ENCODE peak calls at places on chromosomes 5 and 9, in four cellular contexts. P is dorsolateral prefrontal cortex, K is Peyer's patch, X is HepG2. Z is an unnamed sample.

GRCh38 chr5:91329273-91329672 is 53.8 kb downstream of the ARRDC3 start:
- DNase-seq in X (no peak), P (no peak), K (no peak), Z (no peak)

GRCh38 chr5:72210913-72211670 is 103.8 kb downstream of the MAP1B start:
- DNase-seq in X (peak; percentile 44), P (peak; percentile 33), K (no peak), Z (peak; percentile 68)

GRCh38 chr9:119044801-119045200 is 324.4 kb downstream of the BRINP1 start:
- DNase-seq in P (no peak), K (no peak), X (no peak), Z (no peak)

GRCh38 chr9:113616716-113617496 is 153.4 kb downstream of the RGS3 start:
- DNase-seq in X (no peak), P (no peak), K (peak; percentile 27), Z (no peak)

GRCh38 chr5:147461915-147462314 is 48.0 kb downstream of the DPYSL3 start:
- DNase-seq in X (no peak), P (no peak), K (no peak), Z (no peak)

GRCh38 chr5:180370861-180371641 is 17.9 kb upstream of the GFPT2 start:
- DNase-seq in X (no peak), P (peak; percentile 36), K (no peak), Z (no peak)

GRCh38 chr9:121107881-121108280 is 33.1 kb downstream of the CNTRL start:
- DNase-seq in X (no peak), K (no peak), P (no peak), Z (no peak)

GRCh38 chr5:89342106-89342876 is 459.3 kb upstream of the MEF2C start:
- DNase-seq in P (peak; percentile 9), X (no peak), K (no peak), Z (no peak)

GRCh38 chr9:134983094-134983493 is 65.4 kb upstream of the FCN1 start:
- DNase-seq in X (no peak), P (no peak), K (peak; percentile 44), Z (peak; percentile 30)

GRCh38 chr9:27377147-27377807 is 80.3 kb upstream of the EQTN start:
- DNase-seq in K (no peak), P (no peak), X (no peak), Z (no peak)

GRCh38 chr9:134775552-134775951 is 105.1 kb upstream of the FCN2 start:
- DNase-seq in P (no peak), X (no peak), K (no peak), Z (no peak)

GRCh38 chr5:73617510-73618279 is 8.3 kb upstream of the ARHGEF28 start:
- DNase-seq in P (no peak), K (no peak), X (no peak), Z (peak; percentile 42)

GRCh38 chr9:131728961-131729360 is 10.9 kb downstream of the RAPGEF1 start:
- DNase-seq in K (peak; percentile 82), P (no peak), X (no peak), Z (no peak)

GRCh38 chr5:52983731-52984620 is 5.2 kb upstream of the ITGA2 start:
- DNase-seq in P (no peak), K (no peak), X (no peak), Z (no peak)

GRCh38 chr9:121885345-121885901 is 207.7 kb downstream of the TTLL11 start:
- DNase-seq in P (no peak), X (no peak), K (no peak), Z (no peak)

GRCh38 chr9:133101356-133102189 is 19.5 kb downstream of the RALGDS start:
- DNase-seq in K (peak; percentile 45), X (no peak), P (no peak), Z (no peak)

GRCh38 chr9:93081931-93082330 is 14.1 kb upstream of the CARD19 start:
- DNase-seq in P (no peak), K (no peak), X (no peak), Z (no peak)

GRCh38 chr5:1966461-1966860 is 83.7 kb upstream of the IRX4 start:
- DNase-seq in K (no peak), X (no peak), P (no peak), Z (no peak)

GRCh38 chr5:1227669-1228068 is 2.5 kb downstream of the SLC6A18 start:
- DNase-seq in X (peak; percentile 23), K (no peak), P (no peak), Z (no peak)

GRCh38 chr9:1980387-1980786 is 34.8 kb upstream of the SMARCA2 start:
- DNase-seq in K (no peak), X (no peak), P (no peak), Z (no peak)

GRCh38 chr5:83492331-83492730 is 20.8 kb downstream of the VCAN start:
- DNase-seq in X (peak; percentile 51), P (no peak), K (no peak), Z (no peak)

GRCh38 chr5:150801117-150801927 is 22.8 kb downstream of the SMIM3 start:
- DNase-seq in K (peak; percentile 49), P (no peak), X (peak; percentile 62), Z (no peak)

GRCh38 chr5:173778152-173778782 is 109.9 kb upstream of the CPEB4 start:
- DNase-seq in K (no peak), X (no peak), P (no peak), Z (no peak)
- H3K27ac ChIP-seq in K (no peak overlapping the region), X (no peak overlapping the region), P (no peak overlapping the region), Z (peak overlapping the region; percentile 76)

GRCh38 chr9:6581266-6581665 is 64.3 kb downstream of the GLDC start:
- DNase-seq in K (no peak), P (no peak), X (no peak), Z (no peak)

GRCh38 chr9:6575324-6575758 is 70.2 kb downstream of the GLDC start:
- DNase-seq in K (peak; percentile 55), P (no peak), X (no peak), Z (no peak)

GRCh38 chr9:6576930-6577329 is 68.6 kb downstream of the GLDC start:
- DNase-seq in X (no peak), K (no peak), P (peak; percentile 76), Z (no peak)
- H3K27ac ChIP-seq in X (peak overlapping the region; percentile 30), K (no peak overlapping the region), P (peak overlapping the region; percentile 99), Z (no peak overlapping the region)

GRCh38 chr5:143677403-143677802 is 134.6 kb upstream of the HMHB1 start:
- DNase-seq in P (no peak), K (no peak), X (no peak), Z (no peak)
- H3K27ac ChIP-seq in P (no peak overlapping the region), K (no peak overlapping the region), X (no peak overlapping the region), Z (no peak overlapping the region)

GRCh38 chr5:93150311-93151012 is 430.6 kb downstream of the NR2F1-AS1 start:
- DNase-seq in P (no peak), K (no peak), X (no peak), Z (no peak)

GRCh38 chr5:93154551-93154950 is 426.5 kb downstream of the NR2F1-AS1 start:
- DNase-seq in P (no peak), K (no peak), X (no peak), Z (no peak)

GRCh38 chr5:93156566-93156965 is 424.5 kb downstream of the NR2F1-AS1 start:
- DNase-seq in P (no peak), X (no peak), K (no peak), Z (no peak)

GRCh38 chr5:93151121-93151520 is 429.9 kb downstream of the NR2F1-AS1 start:
- DNase-seq in X (no peak), P (no peak), K (no peak), Z (no peak)

DNA sequence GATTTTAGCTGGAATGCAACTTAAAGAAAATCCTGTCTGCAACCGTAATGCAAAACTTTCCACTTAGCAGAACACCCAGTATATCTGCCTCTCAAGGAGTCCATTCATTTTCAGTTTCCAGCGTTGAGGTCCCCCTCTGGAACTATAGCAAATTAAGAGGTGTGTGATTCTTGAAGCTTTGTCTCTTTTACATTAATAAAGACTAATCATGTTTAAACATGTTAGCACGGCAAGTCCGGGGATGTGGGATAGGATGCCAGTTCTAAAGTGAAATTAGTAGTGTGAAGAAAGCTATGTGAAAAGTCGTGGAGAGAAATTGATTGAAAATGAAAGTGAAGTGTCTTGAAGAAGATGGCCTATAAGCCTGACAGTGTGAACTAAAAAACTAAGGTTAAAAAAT is 429.1 kb downstream of the NR2F1-AS1 start:
- DNase-seq in K (no peak), P (no peak), X (no peak), Z (no peak)
- H3K27ac ChIP-seq in K (no peak overlapping the region), P (no peak overlapping the region), X (no peak overlapping the region), Z (no peak overlapping the region)

GRCh38 chr9:77028478-77028877 is 9.0 kb downstream of the FOXB2 start:
- DNase-seq in K (no peak), X (no peak), P (no peak), Z (no peak)
- H3K27ac ChIP-seq in K (no peak overlapping the region), X (no peak overlapping the region), P (no peak overlapping the region), Z (no peak overlapping the region)

DNA sequence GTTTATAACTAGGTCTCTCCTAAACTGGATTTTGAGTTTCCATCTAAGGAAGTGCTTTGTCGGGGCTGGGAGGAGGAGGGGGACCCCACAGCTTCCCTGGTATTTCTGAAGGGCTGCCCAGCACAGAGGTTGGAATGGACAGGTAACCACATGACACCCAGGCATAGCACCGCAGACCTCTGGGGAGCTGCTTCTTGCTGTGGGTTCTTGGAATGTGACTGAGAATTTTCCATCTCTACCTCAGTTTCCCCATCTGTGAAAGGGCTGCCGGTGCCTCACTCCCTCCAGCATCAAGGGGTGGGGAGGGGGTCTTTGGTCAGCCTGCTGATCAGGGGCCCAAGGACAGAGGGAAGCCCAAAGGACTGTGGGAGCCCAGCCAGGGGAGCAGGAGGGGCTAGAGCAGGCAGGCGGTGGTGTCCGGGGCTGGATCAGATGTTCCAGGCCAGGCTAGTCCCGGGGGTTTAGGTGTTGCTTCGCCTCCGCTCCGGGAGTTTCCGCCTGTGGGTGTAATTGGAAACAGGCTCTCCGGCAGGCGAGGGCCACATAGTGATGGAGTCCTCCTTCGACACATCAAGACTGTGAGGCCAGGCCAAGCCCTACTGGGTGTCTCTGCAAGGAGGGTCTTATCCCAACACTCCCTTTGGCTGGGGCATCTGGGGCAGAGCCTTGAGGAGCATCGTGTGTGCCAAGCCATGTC is 3.3 kb downstream of the OLFML2A start:
- DNase-seq in K (peak; percentile 45), X (no peak), P (no peak), Z (peak; percentile 22)
- H3K27ac ChIP-seq in K (no peak overlapping the region), X (no peak overlapping the region), P (no peak overlapping the region), Z (no peak overlapping the region)

DNA sequence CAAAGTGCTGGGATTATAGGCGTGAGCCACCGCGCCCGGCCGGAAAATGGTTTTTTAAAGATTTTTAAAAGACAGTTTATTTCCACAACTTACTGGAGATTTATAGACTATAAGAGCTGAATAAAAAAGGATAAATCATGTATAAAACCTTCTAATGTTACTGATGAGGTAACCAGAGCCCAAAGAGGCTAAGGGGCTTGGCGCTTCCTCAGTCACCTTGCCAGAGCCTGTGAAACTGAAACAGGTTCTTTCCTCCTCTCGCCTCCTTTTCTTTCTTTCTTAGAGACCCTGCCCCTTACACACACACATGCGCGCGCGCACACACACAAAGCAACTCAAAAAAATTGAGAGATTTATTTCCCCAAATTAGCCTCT is 69.8 kb downstream of the HSD17B3 start:
- DNase-seq in P (no peak), X (no peak), K (no peak), Z (no peak)
- H3K27ac ChIP-seq in P (no peak overlapping the region), X (no peak overlapping the region), K (peak overlapping the region; percentile 48), Z (peak overlapping the region; percentile 4)

GRCh38 chr5:41507501-41507900 is 2.9 kb downstream of the PLCXD3 start:
- DNase-seq in X (no peak), K (no peak), P (no peak), Z (no peak)
- H3K27ac ChIP-seq in X (no peak overlapping the region), K (no peak overlapping the region), P (no peak overlapping the region), Z (no peak overlapping the region)